ENCODE peak calls at places on chromosome 4, in ten cellular contexts. Y is brain microvascular endothelial cell, T is coronary artery, H is AG09309, B is GM23338, S is GM06990, F is choroid plexus epithelial cell, D is adipocyte, Q is fibroblast of lung, E is GM23248. R is an unnamed sample.
A peak's percentile ranks its signal among the peaks of the same experiment; 100 is the strongest.

GRCh38 chr4:149884046-149884445 is 68.4 kb upstream of the IQCM start:
- DNase-seq in Y (no peak), T (no peak), H (peak; percentile 33), B (no peak), S (no peak), F (no peak), D (peak; percentile 59), Q (peak; percentile 37), E (peak; percentile 72), R (no peak)

GRCh38 chr4:7828926-7829325 is 110.7 kb downstream of the AFAP1 start:
- DNase-seq in Y (peak; percentile 91), T (peak; percentile 29), H (peak; percentile 77), B (no peak), S (no peak), F (peak; percentile 84), D (peak; percentile 67), Q (peak; percentile 77), E (peak; percentile 80), R (no peak)

GRCh38 chr4:120692964-120693363 is 229.6 kb downstream of the PRDM5 start:
- DNase-seq in Y (peak; percentile 90), T (no peak), H (peak; percentile 57), B (no peak), S (no peak), F (peak; percentile 97), D (peak; percentile 91), Q (peak; percentile 86), E (peak; percentile 91), R (peak; percentile 82)

GRCh38 chr4:55118397-55118796 is 7.0 kb downstream of the KDR start:
- DNase-seq in Y (no peak), T (no peak), H (no peak), B (no peak), S (no peak), F (no peak), D (no peak), Q (no peak), E (no peak), R (no peak)

GRCh38 chr4:101790521-101791188 is at the start of gene BANK1:
- DNase-seq in Y (no peak), T (no peak), H (no peak), B (peak; percentile 86), S (peak; percentile 89), F (peak; percentile 49), D (no peak), Q (peak; percentile 30), E (no peak), R (no peak)

GRCh38 chr4:182213024-182213423 is 30.2 kb upstream of the TENM3 start:
- DNase-seq in Y (no peak), T (no peak), H (no peak), B (no peak), S (no peak), F (peak; percentile 60), D (peak; percentile 63), Q (peak; percentile 63), E (no peak), R (peak; percentile 46)

GRCh38 chr4:141022221-141022760 is 111.0 kb downstream of the RNF150 start:
- DNase-seq in Y (no peak), T (no peak), H (no peak), B (no peak), S (no peak), F (no peak), D (peak; percentile 46), Q (no peak), E (no peak), R (no peak)

GRCh38 chr4:69156913-69157312 is 57.6 kb downstream of the UGT2B11 start:
- DNase-seq in Y (no peak), T (no peak), H (no peak), B (peak; percentile 73), S (no peak), F (peak; percentile 24), D (peak; percentile 0), Q (no peak), E (peak; percentile 26), R (no peak)

GRCh38 chr4:153159728-153160221 is 44.5 kb upstream of the TRIM2 start:
- DNase-seq in Y (no peak), T (no peak), H (peak; percentile 75), B (no peak), S (no peak), F (peak; percentile 57), D (peak; percentile 64), Q (peak; percentile 88), E (peak; percentile 85), R (no peak)

GRCh38 chr4:159272341-159273125 is 169.7 kb downstream of the RAPGEF2 start:
- DNase-seq in Y (no peak), T (no peak), H (no peak), B (no peak), S (no peak), F (peak; percentile 52), D (no peak), Q (peak; percentile 46), E (no peak), R (no peak)

GRCh38 chr4:72886602-72887001 is 182.9 kb downstream of the COX18 start:
- DNase-seq in Y (no peak), T (no peak), H (no peak), B (peak; percentile 23), S (no peak), F (peak; percentile 41), D (peak; percentile 34), Q (no peak), E (peak; percentile 34), R (no peak)

GRCh38 chr4:92182736-92183407 is 120.9 kb upstream of the GRID2 start:
- DNase-seq in Y (no peak), T (no peak), H (no peak), B (no peak), S (no peak), F (no peak), D (no peak), Q (no peak), E (no peak), R (no peak)

GRCh38 chr4:147773261-147774184 is 41.6 kb downstream of the ARHGAP10 start:
- DNase-seq in Y (peak; percentile 65), T (no peak), H (no peak), B (no peak), S (no peak), F (peak; percentile 72), D (peak; percentile 66), Q (peak; percentile 74), E (peak; percentile 55), R (no peak)

GRCh38 chr4:86901864-86902263 is 9.6 kb upstream of the C4orf36 start:
- DNase-seq in Y (no peak), T (no peak), H (no peak), B (no peak), S (no peak), F (no peak), D (no peak), Q (no peak), E (no peak), R (no peak)
- H3K4me3 ChIP-seq in Y (no peak overlapping the region), T (no peak overlapping the region), H (no peak overlapping the region), B (no peak overlapping the region), S (no peak overlapping the region), F (no peak overlapping the region), D (no peak overlapping the region), Q (no peak overlapping the region), E (no peak overlapping the region), R (no peak overlapping the region)

GRCh38 chr4:109913842-109914241 is 1.2 kb downstream of the EGF start:
- DNase-seq in Y (no peak), T (no peak), H (no peak), B (no peak), S (no peak), F (no peak), D (no peak), Q (no peak), E (no peak), R (no peak)
- H3K4me3 ChIP-seq in Y (no peak overlapping the region), T (no peak overlapping the region), H (no peak overlapping the region), B (no peak overlapping the region), S (no peak overlapping the region), F (no peak overlapping the region), D (no peak overlapping the region), Q (no peak overlapping the region), E (no peak overlapping the region), R (no peak overlapping the region)

DNA sequence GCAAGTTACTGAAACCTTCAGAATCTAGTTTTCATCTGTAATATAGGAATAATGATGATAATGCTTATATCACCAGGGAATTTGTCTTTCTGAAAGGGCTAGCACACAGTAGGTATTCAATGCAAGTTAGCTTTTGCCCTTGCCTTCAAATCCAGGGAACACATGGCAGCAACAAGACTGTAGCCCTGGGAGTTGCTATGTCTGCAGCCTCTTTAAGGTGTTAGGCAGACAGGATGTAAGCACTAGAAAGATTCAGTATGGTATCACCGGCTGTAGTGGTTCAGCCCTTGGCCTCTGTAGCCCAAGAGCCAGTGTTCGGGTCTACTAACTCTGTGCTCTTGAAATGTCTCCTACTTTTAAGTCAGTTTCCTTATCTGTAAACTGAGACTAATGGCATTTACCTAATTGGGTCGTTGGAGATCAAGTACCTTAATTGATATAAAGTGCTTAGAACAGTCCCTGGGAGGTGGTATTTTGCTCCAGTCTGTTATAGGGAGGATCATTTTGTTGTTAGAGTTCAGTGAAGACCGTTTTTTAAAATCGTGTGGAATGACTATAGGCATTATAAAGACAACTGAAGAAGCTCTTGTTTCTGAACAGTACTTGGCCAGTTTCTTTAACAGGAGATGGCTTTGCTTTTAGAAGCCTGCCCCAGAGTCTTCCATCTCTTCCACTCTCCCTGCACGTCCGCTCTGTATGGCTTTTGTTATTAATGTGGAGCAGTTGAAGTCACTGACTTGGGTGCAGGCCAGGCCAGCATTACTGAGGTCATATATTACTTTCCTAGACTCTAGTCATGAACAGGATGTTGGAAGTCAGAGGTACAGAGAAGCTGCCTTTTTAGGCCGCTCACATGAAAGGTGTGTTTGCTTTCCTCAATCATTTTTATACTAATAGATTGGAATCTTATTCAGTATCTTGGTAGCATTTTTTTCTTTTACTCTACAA is 44.8 kb downstream of the GAB1 start:
- DNase-seq in Y (peak; percentile 94), T (peak; percentile 88), H (no peak), B (peak; percentile 31), S (no peak), F (peak; percentile 92), D (peak; percentile 69), Q (peak; percentile 93), E (peak; percentile 90), R (peak; percentile 69)
- H3K4me3 ChIP-seq in Y (no peak overlapping the region), T (peak overlapping the region; percentile 25), H (no peak overlapping the region), B (no peak overlapping the region), S (no peak overlapping the region), F (no peak overlapping the region), D (peak overlapping the region; percentile 13), Q (no peak overlapping the region), E (peak overlapping the region; percentile 20), R (no peak overlapping the region)

GRCh38 chr4:15455290-15455689 is 14.4 kb upstream of the CC2D2A start:
- DNase-seq in Y (peak; percentile 44), T (peak; percentile 88), H (peak; percentile 51), B (no peak), S (no peak), F (peak; percentile 94), D (peak; percentile 95), Q (no peak), E (peak; percentile 93), R (peak; percentile 87)

GRCh38 chr4:15451866-15452765 is 17.6 kb upstream of the CC2D2A start:
- DNase-seq in Y (peak; percentile 95), T (no peak), H (peak; percentile 84), B (no peak), S (no peak), F (peak; percentile 97), D (peak; percentile 86), Q (peak; percentile 99), E (peak; percentile 94), R (peak; percentile 89)

DNA sequence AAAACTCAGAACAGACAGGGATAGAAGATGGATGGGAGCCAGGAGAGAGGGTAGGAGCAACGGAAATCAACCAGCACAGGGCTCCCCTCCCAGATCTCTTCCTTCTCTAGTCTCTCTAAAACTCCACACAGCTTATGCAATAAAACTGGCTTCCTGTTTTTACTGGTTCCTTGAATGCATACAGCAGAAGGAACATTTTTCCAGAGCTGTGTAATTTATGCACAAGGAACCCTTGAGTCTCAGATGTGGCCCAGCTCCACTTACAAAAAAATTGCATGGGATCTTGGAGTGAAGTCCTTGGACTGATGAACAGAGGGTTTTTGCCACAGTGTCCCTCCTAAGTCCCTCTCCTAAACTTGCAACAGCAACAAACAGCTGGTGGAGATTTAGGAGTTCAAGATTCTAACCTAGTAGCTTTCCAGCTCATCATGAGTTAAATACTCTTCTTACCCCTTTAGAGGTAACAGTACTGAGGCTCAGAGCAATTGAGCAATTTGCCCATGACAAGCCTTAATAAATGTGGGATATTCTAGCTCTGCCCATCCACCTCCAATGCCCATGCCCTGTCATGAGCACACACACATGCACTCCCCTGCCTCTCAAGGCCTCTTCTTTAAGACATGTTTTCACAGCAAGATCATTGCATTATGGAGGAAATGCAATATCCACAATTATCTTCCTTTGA is 18.4 kb upstream of the CC2D2A start:
- DNase-seq in Y (peak; percentile 20), T (no peak), H (no peak), B (no peak), S (no peak), F (peak; percentile 73), D (peak; percentile 46), Q (peak; percentile 55), E (peak; percentile 46), R (no peak)
- H3K4me3 ChIP-seq in Y (no peak overlapping the region), T (peak overlapping the region; percentile 44), H (no peak overlapping the region), B (no peak overlapping the region), S (no peak overlapping the region), F (no peak overlapping the region), D (peak overlapping the region; percentile 22), Q (no peak overlapping the region), E (peak overlapping the region; percentile 29), R (no peak overlapping the region)